ENCODE peak calls at places on chromosome 12, in five cellular contexts. H is HL-60; O is stimulated activated CD8-positive, alpha-beta memory T cell treated with anti-CD3 and anti-CD28 coated beads, Interleukin-12 subunit alpha, Interleukin-12 subunit beta, amount 100 ng/mL, for 4 hours; E is NCI-H1436; J is foreskin fibroblast. I is an unnamed sample.

GRCh38 chr12:132492951-132493350 is 3.0 kb downstream of the FBRSL1 start:
- DNase-seq in E (no peak), O (no peak), H (no peak), J (no peak), I (no peak)

GRCh38 chr12:1593232-1594044 is 943 bp downstream of the FBXL14 start:
- DNase-seq in J (no peak), E (no peak), H (peak), O (peak), I (no peak)

GRCh38 chr12:106296179-106296877 is 6.2 kb upstream of the TCP11L2 start:
- DNase-seq in E (no peak), J (peak), O (no peak), H (no peak), I (no peak)

GRCh38 chr12:77104792-77105191 is 39.4 kb upstream of the E2F7 start:
- DNase-seq in H (no peak), J (peak), O (no peak), E (no peak), I (no peak)

GRCh38 chr12:33044447-33044846 is 147.9 kb upstream of the PKP2 start:
- DNase-seq in E (no peak), O (no peak), H (no peak), J (no peak), I (no peak)

GRCh38 chr12:107131832-107132616 is 38.7 kb upstream of the CRY1 start:
- DNase-seq in E (peak), O (no peak), H (peak), J (peak), I (peak)

GRCh38 chr12:356276-356988 is 32.7 kb downstream of the KDM5A start:
- DNase-seq in H (no peak), O (no peak), J (peak), E (no peak), I (no peak)

GRCh38 chr12:1325666-1326065 is 268.7 kb downstream of the FBXL14 start:
- DNase-seq in E (no peak), J (no peak), O (no peak), H (no peak), I (no peak)

GRCh38 chr12:104458645-104459555 is 2.2 kb downstream of the CHST11 start:
- DNase-seq in H (peak), O (no peak), E (peak), J (no peak), I (no peak)

GRCh38 chr12:86551146-86551571 is 295.0 kb upstream of the MGAT4C start:
- DNase-seq in J (no peak), O (no peak), H (no peak), E (no peak), I (no peak)

GRCh38 chr12:76010732-76011458 is 20.7 kb downstream of the PHLDA1 start:
- DNase-seq in H (no peak), O (no peak), J (no peak), E (no peak), I (no peak)

GRCh38 chr12:124509676-124510300 is 57.6 kb downstream of the NCOR2 start:
- DNase-seq in O (no peak), J (peak), E (no peak), H (peak), I (no peak)

GRCh38 chr12:92145481-92145730 is 240 bp downstream of the BTG1 start:
- DNase-seq in E (no peak), H (peak), J (no peak), O (no peak), I (no peak)

GRCh38 chr12:96061864-96062453 is 26.6 kb upstream of the LTA4H start:
- DNase-seq in H (peak), E (peak), J (peak), O (peak), I (peak)

GRCh38 chr12:116551619-116551951 is 7.6 kb upstream of the MAP1LC3B2 start:
- DNase-seq in J (no peak), E (no peak), H (no peak), O (no peak), I (no peak)

GRCh38 chr12:131673519-131674265 is 37.2 kb upstream of the SFSWAP start:
- DNase-seq in E (no peak), O (no peak), J (peak), H (no peak), I (no peak)

GRCh38 chr12:84502907-84503787 is 409.5 kb downstream of the SLC6A15 start:
- DNase-seq in J (peak), E (peak), H (peak), O (no peak), I (peak)

GRCh38 chr12:6307521-6307920 is 3.0 kb upstream of the PLEKHG6 start:
- DNase-seq in O (no peak), J (no peak), H (no peak), E (no peak), I (peak)

GRCh38 chr12:89469361-89469760 is 55.2 kb downstream of the GALNT4 start:
- DNase-seq in J (peak), O (no peak), E (no peak), H (no peak), I (no peak)

GRCh38 chr12:105960319-105961076 is 178.3 kb downstream of the NUAK1 start:
- DNase-seq in H (no peak), J (no peak), O (no peak), E (no peak), I (no peak)

GRCh38 chr12:56087220-56087619 is 7.3 kb downstream of the ERBB3 start:
- DNase-seq in O (no peak), H (no peak), E (no peak), J (no peak), I (no peak)

GRCh38 chr12:12718853-12719252 is 1.7 kb downstream of the CDKN1B start:
- DNase-seq in J (no peak), O (no peak), H (peak), E (no peak), I (no peak)

GRCh38 chr12:116765271-116765670 is 27.2 kb downstream of the RNFT2 start:
- DNase-seq in E (no peak), J (no peak), O (no peak), H (no peak), I (no peak)

GRCh38 chr12:113651662-113652061 is 180.0 kb upstream of the LHX5 start:
- DNase-seq in J (no peak), E (no peak), O (no peak), H (no peak), I (no peak)

GRCh38 chr12:124333724-124334123 is 38.8 kb downstream of the RFLNA start:
- DNase-seq in J (no peak), H (no peak), O (no peak), E (no peak), I (no peak)

GRCh38 chr12:102833687-102834435 is 83.2 kb downstream of the PAH start:
- DNase-seq in H (no peak), E (no peak), J (no peak), O (no peak), I (peak)

GRCh38 chr12:15580431-15580830 is 208.8 kb downstream of the EPS8 start:
- DNase-seq in O (no peak), E (no peak), J (no peak), H (no peak), I (no peak)

GRCh38 chr12:23431006-23431405 is 518.5 kb downstream of the SOX5 start:
- DNase-seq in E (no peak), O (no peak), H (no peak), J (no peak), I (no peak)

GRCh38 chr12:93009533-93009932 is 80.4 kb upstream of the EEA1 start:
- DNase-seq in J (no peak), H (no peak), O (no peak), E (no peak), I (no peak)

GRCh38 chr12:12901158-12901791 is 9.9 kb downstream of the GPRC5A start:
- DNase-seq in O (no peak), E (no peak), J (peak), H (no peak), I (no peak)

GRCh38 chr12:114319422-114319821 is 86.5 kb downstream of the TBX5 start:
- DNase-seq in O (no peak), E (no peak), H (no peak), J (peak), I (no peak)

GRCh38 chr12:121996945-121997612 is 24.6 kb upstream of the BCL7A start:
- DNase-seq in O (no peak), E (no peak), H (no peak), J (no peak), I (no peak)

GRCh38 chr12:29733060-29733459 is 50.7 kb downstream of the TMTC1 start:
- DNase-seq in H (peak), O (no peak), E (no peak), J (no peak), I (no peak)

GRCh38 chr12:44716681-44717080 is 159.4 kb downstream of the NELL2 start:
- DNase-seq in J (no peak), O (no peak), H (no peak), E (no peak), I (no peak)

GRCh38 chr12:26028953-26029740 is 70.7 kb downstream of the RASSF8 start:
- DNase-seq in J (peak), E (no peak), H (peak), O (no peak), I (peak)